ENCODE peak calls at places on chromosomes 1 and 21, in eight cellular contexts. One of them, this sample, is unnamed.

GRCh38 chr1:169644298-169644697 is 14.4 kb upstream of the SELP start:
- DNase-seq in pancreas: no peak
- DNase-seq in colonic mucosa: no peak
- DNase-seq in fibroblast of lung: no peak
- DNase-seq in neural progenitor cell: peak; percentile 11
- DNase-seq in cardiac muscle cell: no peak
- DNase-seq in hepatocyte: no peak
- DNase-seq in Peyer's patch: no peak
- DNase-seq in this sample: no peak

GRCh38 chr1:4984841-4985240 is 330.4 kb downstream of the AJAP1 start:
- DNase-seq in neural progenitor cell: no peak
- DNase-seq in hepatocyte: no peak
- DNase-seq in pancreas: no peak
- DNase-seq in cardiac muscle cell: no peak
- DNase-seq in colonic mucosa: no peak
- DNase-seq in fibroblast of lung: no peak
- DNase-seq in Peyer's patch: no peak
- DNase-seq in this sample: no peak

GRCh38 chr21:35423694-35424093 is 374.6 kb upstream of the RUNX1 start:
- DNase-seq in colonic mucosa: no peak
- DNase-seq in Peyer's patch: no peak
- DNase-seq in hepatocyte: no peak
- DNase-seq in cardiac muscle cell: peak; percentile 77
- DNase-seq in pancreas: no peak
- DNase-seq in fibroblast of lung: peak; percentile 25
- DNase-seq in neural progenitor cell: no peak
- DNase-seq in this sample: no peak

GRCh38 chr1:16615253-16616252 is 2.2 kb upstream of the NBPF1 start:
- DNase-seq in pancreas: peak; percentile 11
- DNase-seq in Peyer's patch: peak; percentile 60
- DNase-seq in colonic mucosa: peak; percentile 36
- DNase-seq in cardiac muscle cell: no peak
- DNase-seq in fibroblast of lung: no peak
- DNase-seq in hepatocyte: no peak
- DNase-seq in neural progenitor cell: no peak
- DNase-seq in this sample: no peak

GRCh38 chr1:27071049-27071416 is 58.4 kb upstream of the TENT5B start:
- DNase-seq in neural progenitor cell: peak; percentile 80
- DNase-seq in pancreas: peak; percentile 18
- DNase-seq in fibroblast of lung: peak; percentile 42
- DNase-seq in hepatocyte: peak; percentile 71
- DNase-seq in Peyer's patch: no peak
- DNase-seq in colonic mucosa: no peak
- DNase-seq in cardiac muscle cell: peak; percentile 36
- DNase-seq in this sample: no peak

GRCh38 chr1:186218661-186219352 is 156.2 kb downstream of the TPR start:
- DNase-seq in colonic mucosa: no peak
- DNase-seq in pancreas: no peak
- DNase-seq in fibroblast of lung: no peak
- DNase-seq in hepatocyte: no peak
- DNase-seq in cardiac muscle cell: no peak
- DNase-seq in neural progenitor cell: no peak
- DNase-seq in Peyer's patch: no peak
- DNase-seq in this sample: no peak

GRCh38 chr1:193256019-193256418 is 69.6 kb upstream of the B3GALT2 start:
- DNase-seq in hepatocyte: no peak
- DNase-seq in colonic mucosa: no peak
- DNase-seq in Peyer's patch: no peak
- DNase-seq in neural progenitor cell: no peak
- DNase-seq in cardiac muscle cell: no peak
- DNase-seq in fibroblast of lung: no peak
- DNase-seq in pancreas: no peak
- DNase-seq in this sample: no peak

GRCh38 chr1:36160949-36161485 is 5.1 kb downstream of the MAP7D1 start:
- DNase-seq in pancreas: no peak
- DNase-seq in fibroblast of lung: peak; percentile 63
- DNase-seq in colonic mucosa: no peak
- DNase-seq in Peyer's patch: peak; percentile 87
- DNase-seq in hepatocyte: peak; percentile 46
- DNase-seq in cardiac muscle cell: peak; percentile 77
- DNase-seq in neural progenitor cell: peak; percentile 86
- DNase-seq in this sample: peak; percentile 7

GRCh38 chr1:94385354-94385947 is 32.7 kb upstream of the ABCD3 start:
- DNase-seq in Peyer's patch: no peak
- DNase-seq in hepatocyte: no peak
- DNase-seq in pancreas: no peak
- DNase-seq in colonic mucosa: peak; percentile 37
- DNase-seq in fibroblast of lung: no peak
- DNase-seq in neural progenitor cell: no peak
- DNase-seq in cardiac muscle cell: no peak
- DNase-seq in this sample: no peak

GRCh38 chr21:17725339-17725738 is 93.8 kb downstream of the C21orf91 start:
- DNase-seq in pancreas: no peak
- DNase-seq in Peyer's patch: no peak
- DNase-seq in neural progenitor cell: no peak
- DNase-seq in cardiac muscle cell: no peak
- DNase-seq in fibroblast of lung: no peak
- DNase-seq in colonic mucosa: no peak
- DNase-seq in hepatocyte: peak; percentile 33
- DNase-seq in this sample: no peak

GRCh38 chr21:17727361-17727760 is 91.8 kb downstream of the C21orf91 start:
- DNase-seq in hepatocyte: no peak
- DNase-seq in neural progenitor cell: no peak
- DNase-seq in fibroblast of lung: no peak
- DNase-seq in pancreas: no peak
- DNase-seq in colonic mucosa: no peak
- DNase-seq in cardiac muscle cell: no peak
- DNase-seq in Peyer's patch: no peak
- DNase-seq in this sample: no peak

GRCh38 chr21:17730782-17731181 is 88.4 kb downstream of the C21orf91 start:
- DNase-seq in fibroblast of lung: no peak
- DNase-seq in Peyer's patch: no peak
- DNase-seq in pancreas: no peak
- DNase-seq in neural progenitor cell: no peak
- DNase-seq in colonic mucosa: no peak
- DNase-seq in cardiac muscle cell: no peak
- DNase-seq in hepatocyte: no peak
- DNase-seq in this sample: no peak

GRCh38 chr21:17729455-17729854 is 89.7 kb downstream of the C21orf91 start:
- DNase-seq in colonic mucosa: no peak
- DNase-seq in hepatocyte: no peak
- DNase-seq in cardiac muscle cell: no peak
- DNase-seq in fibroblast of lung: no peak
- DNase-seq in neural progenitor cell: no peak
- DNase-seq in pancreas: no peak
- DNase-seq in Peyer's patch: no peak
- DNase-seq in this sample: no peak

DNA sequence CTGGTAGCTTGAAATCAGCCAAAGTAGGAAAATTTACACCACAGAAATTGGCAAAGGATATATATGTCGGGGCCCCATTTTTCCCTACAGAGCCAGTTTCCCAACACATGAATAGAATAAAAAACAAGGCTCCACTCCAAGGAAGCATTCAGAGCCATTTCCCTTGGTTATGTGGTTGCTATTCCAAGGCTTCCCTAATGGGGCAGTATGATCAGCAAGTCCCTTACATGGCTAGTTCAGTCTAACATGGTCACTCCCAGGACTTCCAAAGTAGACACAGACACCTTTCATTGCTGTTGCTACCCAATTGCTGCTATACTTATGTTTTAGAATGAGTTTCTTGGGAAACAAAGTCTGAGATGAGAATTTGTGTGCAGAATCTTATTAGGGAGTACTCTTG is 93.1 kb downstream of the C21orf91 start:
- DNase-seq in hepatocyte: no peak
- DNase-seq in pancreas: no peak
- DNase-seq in neural progenitor cell: peak; percentile 5
- DNase-seq in cardiac muscle cell: no peak
- DNase-seq in Peyer's patch: no peak
- DNase-seq in fibroblast of lung: no peak
- DNase-seq in colonic mucosa: no peak
- DNase-seq in this sample: peak; percentile 24
- TF ChIP-seq CTCF in hepatocyte: no peak
- TF ChIP-seq CTCF in pancreas: no peak
- TF ChIP-seq CTCF in neural progenitor cell: peak; percentile 27
- TF ChIP-seq CTCF in cardiac muscle cell: no peak
- TF ChIP-seq CTCF in Peyer's patch: no peak
- TF ChIP-seq CTCF in fibroblast of lung: no peak
- TF ChIP-seq CTCF in colonic mucosa: no peak
- TF ChIP-seq CTCF in this sample: peak; percentile 36

GRCh38 chr1:39214998-39215873 is 10.7 kb downstream of the MACF1 start:
- DNase-seq in pancreas: no peak
- DNase-seq in Peyer's patch: peak; percentile 79
- DNase-seq in fibroblast of lung: no peak
- DNase-seq in neural progenitor cell: peak; percentile 9
- DNase-seq in cardiac muscle cell: no peak
- DNase-seq in colonic mucosa: peak; percentile 41
- DNase-seq in hepatocyte: peak; percentile 25
- DNase-seq in this sample: peak; percentile 41

GRCh38 chr1:39213511-39214002 is 9.1 kb downstream of the MACF1 start:
- DNase-seq in hepatocyte: peak; percentile 23
- DNase-seq in colonic mucosa: no peak
- DNase-seq in fibroblast of lung: peak; percentile 26
- DNase-seq in pancreas: no peak
- DNase-seq in cardiac muscle cell: peak; percentile 46
- DNase-seq in neural progenitor cell: peak; percentile 24
- DNase-seq in Peyer's patch: no peak
- DNase-seq in this sample: no peak

GRCh38 chr1:39214021-39214713 is 9.7 kb downstream of the MACF1 start:
- DNase-seq in pancreas: no peak
- DNase-seq in neural progenitor cell: peak; percentile 90
- DNase-seq in Peyer's patch: no peak
- DNase-seq in fibroblast of lung: no peak
- DNase-seq in cardiac muscle cell: peak; percentile 62
- DNase-seq in hepatocyte: peak; percentile 57
- DNase-seq in colonic mucosa: no peak
- DNase-seq in this sample: peak; percentile 84

GRCh38 chr1:39212499-39212898 is 8.0 kb downstream of the MACF1 start:
- DNase-seq in fibroblast of lung: no peak
- DNase-seq in colonic mucosa: no peak
- DNase-seq in hepatocyte: no peak
- DNase-seq in neural progenitor cell: no peak
- DNase-seq in cardiac muscle cell: no peak
- DNase-seq in pancreas: no peak
- DNase-seq in Peyer's patch: no peak
- DNase-seq in this sample: no peak

GRCh38 chr1:39214714-39214997 is 10.2 kb downstream of the MACF1 start:
- DNase-seq in Peyer's patch: no peak
- DNase-seq in cardiac muscle cell: no peak
- DNase-seq in hepatocyte: peak; percentile 23
- DNase-seq in colonic mucosa: no peak
- DNase-seq in fibroblast of lung: no peak
- DNase-seq in neural progenitor cell: no peak
- DNase-seq in pancreas: no peak
- DNase-seq in this sample: no peak
- H3K4me1 ChIP-seq in Peyer's patch: no peaks in the 10 kb centered on the region
- H3K4me1 ChIP-seq in cardiac muscle cell: peaks cover 41% of the 10 kb centered on the region
- H3K4me1 ChIP-seq in hepatocyte: peaks cover 35% of the 10 kb centered on the region
- H3K4me1 ChIP-seq in colonic mucosa: peaks cover 11% of the 10 kb centered on the region
- H3K4me1 ChIP-seq in fibroblast of lung: peaks cover 10% of the 10 kb centered on the region
- H3K4me1 ChIP-seq in neural progenitor cell: peaks cover 47% of the 10 kb centered on the region
- H3K4me1 ChIP-seq in pancreas: peaks cover 18% of the 10 kb centered on the region
- H3K4me1 ChIP-seq in this sample: peaks cover 52% of the 10 kb centered on the region

GRCh38 chr1:96749618-96750017 is 28.0 kb downstream of the PTBP2 start:
- DNase-seq in colonic mucosa: no peak
- DNase-seq in pancreas: no peak
- DNase-seq in fibroblast of lung: peak; percentile 14
- DNase-seq in neural progenitor cell: no peak
- DNase-seq in hepatocyte: no peak
- DNase-seq in cardiac muscle cell: peak; percentile 12
- DNase-seq in Peyer's patch: no peak
- DNase-seq in this sample: no peak

GRCh38 chr1:96748078-96748477 is 26.5 kb downstream of the PTBP2 start:
- DNase-seq in colonic mucosa: no peak
- DNase-seq in pancreas: no peak
- DNase-seq in hepatocyte: no peak
- DNase-seq in Peyer's patch: no peak
- DNase-seq in fibroblast of lung: no peak
- DNase-seq in neural progenitor cell: no peak
- DNase-seq in cardiac muscle cell: no peak
- DNase-seq in this sample: no peak

GRCh38 chr1:96747565-96747964 is 26.0 kb downstream of the PTBP2 start:
- DNase-seq in pancreas: no peak
- DNase-seq in hepatocyte: no peak
- DNase-seq in neural progenitor cell: no peak
- DNase-seq in Peyer's patch: no peak
- DNase-seq in cardiac muscle cell: peak; percentile 39
- DNase-seq in fibroblast of lung: no peak
- DNase-seq in colonic mucosa: no peak
- DNase-seq in this sample: no peak

GRCh38 chr1:96741335-96741734 is 19.8 kb downstream of the PTBP2 start:
- DNase-seq in Peyer's patch: no peak
- DNase-seq in neural progenitor cell: no peak
- DNase-seq in colonic mucosa: no peak
- DNase-seq in hepatocyte: no peak
- DNase-seq in fibroblast of lung: no peak
- DNase-seq in pancreas: no peak
- DNase-seq in cardiac muscle cell: no peak
- DNase-seq in this sample: no peak

DNA sequence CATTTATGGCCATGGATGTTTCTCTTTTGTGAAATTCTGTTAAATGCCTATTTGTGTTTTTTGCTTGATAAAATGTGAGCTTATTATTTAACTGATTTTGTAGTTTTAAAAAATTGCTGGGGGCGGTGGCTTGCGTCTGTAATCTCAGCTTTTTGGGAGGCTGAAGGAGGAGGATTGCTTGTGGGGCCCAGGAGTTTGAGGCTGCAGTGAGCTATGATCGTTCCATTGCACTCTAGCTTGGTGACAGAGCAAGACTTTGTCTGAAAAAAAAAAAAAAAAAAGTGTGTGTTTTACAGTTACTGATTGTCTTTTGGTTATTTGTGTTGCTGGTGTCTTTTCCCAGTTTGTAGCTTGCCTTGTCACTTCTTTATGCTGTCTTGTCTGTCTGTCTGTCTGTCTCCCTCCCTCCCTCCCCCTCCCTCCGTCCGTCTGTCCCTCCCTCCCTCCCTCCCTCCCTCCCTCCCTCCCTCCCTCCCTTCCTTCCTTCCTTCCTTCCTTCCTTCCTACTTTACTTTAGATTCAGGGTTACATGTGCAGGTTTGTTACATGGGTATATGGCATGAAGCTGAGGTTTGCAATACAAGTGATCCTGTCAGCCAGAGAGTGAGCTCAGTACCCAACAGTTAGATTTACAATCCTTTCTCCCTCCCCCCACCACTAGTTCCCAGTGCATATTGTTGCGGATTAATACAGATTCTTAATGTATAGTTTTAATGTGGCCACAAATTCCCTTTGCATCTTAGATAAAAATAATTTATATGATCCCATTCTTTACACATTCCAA is 25.0 kb downstream of the PTBP2 start:
- DNase-seq in fibroblast of lung: no peak
- DNase-seq in hepatocyte: no peak
- DNase-seq in neural progenitor cell: no peak
- DNase-seq in cardiac muscle cell: no peak
- DNase-seq in colonic mucosa: no peak
- DNase-seq in pancreas: no peak
- DNase-seq in Peyer's patch: no peak
- DNase-seq in this sample: no peak
- H3K4me3 ChIP-seq in fibroblast of lung: no peak overlapping the region
- H3K4me3 ChIP-seq in hepatocyte: no peak overlapping the region
- H3K4me3 ChIP-seq in neural progenitor cell: no peak overlapping the region
- H3K4me3 ChIP-seq in cardiac muscle cell: no peak overlapping the region
- H3K4me3 ChIP-seq in colonic mucosa: no peak overlapping the region
- H3K4me3 ChIP-seq in pancreas: no peak overlapping the region
- H3K4me3 ChIP-seq in Peyer's patch: no peak overlapping the region
- H3K4me3 ChIP-seq in this sample: no peak overlapping the region

GRCh38 chr1:220908757-220909156 is 29.5 kb downstream of the HLX start:
- DNase-seq in neural progenitor cell: no peak
- DNase-seq in Peyer's patch: no peak
- DNase-seq in cardiac muscle cell: peak; percentile 56
- DNase-seq in fibroblast of lung: peak; percentile 59
- DNase-seq in hepatocyte: peak; percentile 32
- DNase-seq in pancreas: no peak
- DNase-seq in colonic mucosa: no peak
- DNase-seq in this sample: no peak
- TF ChIP-seq CTCF in neural progenitor cell: peak; percentile 52
- TF ChIP-seq CTCF in Peyer's patch: peak; percentile 15
- TF ChIP-seq CTCF in cardiac muscle cell: peak; percentile 64
- TF ChIP-seq CTCF in fibroblast of lung: peak; percentile 77
- TF ChIP-seq CTCF in hepatocyte: peak; percentile 61
- TF ChIP-seq CTCF in pancreas: no peak
- TF ChIP-seq CTCF in colonic mucosa: no peak
- TF ChIP-seq CTCF in this sample: peak; percentile 62

This sample was measured in Caco-2.